ENCODE peak calls at places on chromosomes 13 and 19, in eight cellular contexts. I is WTC11, Y is iris pigment epithelial cell, Z is sigmoid colon, P is MM.1S, X is pancreas, G is uterus, W is NCI-H1417. E is an unnamed sample.
A peak's percentile ranks its signal among the peaks of the same experiment; 100 is the strongest.

GRCh38 chr19:55487884-55488687 is at the start of gene SSC5D:
- DNase-seq in I (no peak), Y (peak; percentile 22), Z (peak; percentile 90), P (no peak), X (no peak), G (peak; percentile 76), W (no peak), E (no peak)

GRCh38 chr13:113930711-113931637 is 42.9 kb downstream of the C13orf46 start:
- DNase-seq in I (peak; percentile 2), Y (no peak), Z (peak; percentile 56), P (peak; percentile 78), X (no peak), G (peak; percentile 16), W (no peak), E (no peak)

GRCh38 chr13:74770361-74770760 is 636.2 kb upstream of the KLF12 start:
- DNase-seq in I (no peak), Y (peak; percentile 86), Z (no peak), P (no peak), X (no peak), G (no peak), W (no peak), E (no peak)

GRCh38 chr13:37618554-37618953 is 20.0 kb upstream of the POSTN start:
- DNase-seq in I (no peak), Y (peak; percentile 90), Z (no peak), P (no peak), X (no peak), G (no peak), W (no peak), E (no peak)

GRCh38 chr13:106096661-106097092 is 438.8 kb downstream of the EFNB2 start:
- DNase-seq in I (no peak), Y (no peak), Z (no peak), P (no peak), X (no peak), G (no peak), W (no peak), E (no peak)

GRCh38 chr19:56601375-56601774 is 6.3 kb downstream of the ZNF71 start:
- DNase-seq in I (no peak), Y (peak; percentile 53), Z (no peak), P (no peak), X (no peak), G (no peak), W (no peak), E (no peak)

GRCh38 chr19:47682939-47683338 is 30.3 kb upstream of the EHD2 start:
- DNase-seq in I (no peak), Y (peak; percentile 51), Z (no peak), P (no peak), X (no peak), G (no peak), W (no peak), E (no peak)

GRCh38 chr19:3543150-3544053 is 4.4 kb downstream of the TEKTIP1 start:
- DNase-seq in I (no peak), Y (no peak), Z (peak; percentile 67), P (no peak), X (no peak), G (peak; percentile 43), W (no peak), E (no peak)

GRCh38 chr13:112184261-112184660 is 117.3 kb downstream of the SOX1 start:
- DNase-seq in I (no peak), Y (no peak), Z (peak; percentile 46), P (no peak), X (no peak), G (no peak), W (no peak), E (no peak)

GRCh38 chr13:51838235-51838846 is 6.6 kb downstream of the TMEM272 start:
- DNase-seq in I (no peak), Y (peak; percentile 74), Z (no peak), P (no peak), X (no peak), G (no peak), W (no peak), E (no peak)

GRCh38 chr19:2455481-2456300 is 1.1 kb downstream of the LMNB2 start:
- DNase-seq in I (peak; percentile 28), Y (no peak), Z (no peak), P (peak; percentile 62), X (peak; percentile 38), G (peak; percentile 42), W (peak; percentile 38), E (peak; percentile 29)

GRCh38 chr19:51450730-51451307 is 7.4 kb downstream of the SIGLEC8 start:
- DNase-seq in I (no peak), Y (no peak), Z (no peak), P (no peak), X (no peak), G (no peak), W (no peak), E (no peak)

GRCh38 chr13:51764184-51765141 is 39.5 kb downstream of the DHRS12 start:
- DNase-seq in I (no peak), Y (peak; percentile 82), Z (peak; percentile 95), P (peak; percentile 68), X (peak; percentile 89), G (peak; percentile 67), W (no peak), E (peak; percentile 13)

GRCh38 chr19:18202759-18203407 is 959 bp downstream of the RAB3A start:
- DNase-seq in I (peak; percentile 71), Y (peak; percentile 11), Z (peak; percentile 76), P (peak; percentile 51), X (no peak), G (peak; percentile 48), W (peak; percentile 66), E (no peak)

GRCh38 chr19:13208964-13209796 is 59.0 kb downstream of the IER2 start:
- DNase-seq in I (peak; percentile 41), Y (no peak), Z (no peak), P (no peak), X (no peak), G (no peak), W (no peak), E (no peak)

GRCh38 chr13:39281539-39282150 is 243.4 kb downstream of the NHLRC3 start:
- DNase-seq in I (no peak), Y (no peak), Z (no peak), P (no peak), X (no peak), G (no peak), W (no peak), E (no peak)

GRCh38 chr19:29576043-29576442 is 30.0 kb upstream of the POP4 start:
- DNase-seq in I (no peak), Y (no peak), Z (no peak), P (no peak), X (no peak), G (no peak), W (no peak), E (no peak)